ENCODE peak calls at places on chromosomes 13 and 19, in five cellular contexts. G is psoas muscle, A is upper lobe of right lung, P is IMR-90, E is heart right ventricle. M is an unnamed sample.

GRCh38 chr13:95216182-95216581 is 85.1 kb downstream of the ABCC4 start:
- DNase-seq in P (no peak), G (no peak), E (no peak), A (no peak), M (no peak)

GRCh38 chr13:31327157-31327556 is 127.4 kb downstream of the B3GLCT start:
- DNase-seq in E (no peak), G (no peak), A (no peak), P (no peak), M (no peak)

GRCh38 chr19:35833972-35834371 is 18.3 kb downstream of the NPHS1 start:
- DNase-seq in G (no peak), A (no peak), E (no peak), P (no peak), M (no peak)

GRCh38 chr13:52356327-52356726 is 49.6 kb downstream of the THSD1 start:
- DNase-seq in P (peak; percentile 57), A (no peak), G (no peak), E (no peak), M (peak; percentile 19)

GRCh38 chr19:51064534-51065220 is at the start of gene KLK13:
- DNase-seq in G (no peak), P (no peak), A (peak; percentile 73), E (peak; percentile 51), M (no peak)

GRCh38 chr13:88806438-88806837 is 1135.3 kb downstream of the SLITRK5 start:
- DNase-seq in P (no peak), G (no peak), E (no peak), A (no peak), M (no peak)

GRCh38 chr13:66915596-66916185 is 314.4 kb downstream of the PCDH9 start:
- DNase-seq in A (no peak), E (no peak), P (peak; percentile 63), G (no peak), M (peak; percentile 33)

GRCh38 chr19:55838906-55839305 is 2.6 kb downstream of the NLRP4 start:
- DNase-seq in E (no peak), P (no peak), G (no peak), A (no peak), M (no peak)

GRCh38 chr19:28553764-28554163 is 659.2 kb downstream of the UQCRFS1 start:
- DNase-seq in P (no peak), A (no peak), G (no peak), E (no peak), M (no peak)

GRCh38 chr13:97781891-97782305 is 171.6 kb upstream of the IPO5 start:
- DNase-seq in G (no peak), E (no peak), A (no peak), P (no peak), M (no peak)

GRCh38 chr19:28218728-28219127 is 994.2 kb downstream of the UQCRFS1 start:
- DNase-seq in P (no peak), G (no peak), E (no peak), A (no peak), M (no peak)

GRCh38 chr13:110907951-110908898 is 6.6 kb downstream of the ANKRD10 start:
- DNase-seq in A (no peak), P (peak; percentile 72), G (no peak), E (no peak), M (no peak)

GRCh38 chr13:37313383-37313782 is 207.9 kb upstream of the CSNK1A1L start:
- DNase-seq in P (peak; percentile 92), G (no peak), E (no peak), A (no peak), M (peak; percentile 45)

GRCh38 chr19:33175886-33176669 is 18.1 kb upstream of the LRP3 start:
- DNase-seq in A (no peak), E (no peak), P (peak; percentile 30), G (peak; percentile 60), M (no peak)

GRCh38 chr13:66689628-66690027 is 540.5 kb downstream of the PCDH9 start:
- DNase-seq in E (no peak), G (no peak), A (no peak), P (peak; percentile 40), M (peak; percentile 36)

GRCh38 chr19:51948979-51949378 is 21.7 kb downstream of the ZNF613 start:
- DNase-seq in P (peak; percentile 23), G (no peak), A (no peak), E (peak; percentile 61), M (peak; percentile 16)

GRCh38 chr19:46303702-46304397 is 7.0 kb downstream of the HIF3A start:
- DNase-seq in G (peak; percentile 73), P (no peak), A (peak; percentile 92), E (peak; percentile 78), M (peak; percentile 85)

GRCh38 chr13:37956536-37956935 is 87.0 kb upstream of the TRPC4 start:
- DNase-seq in P (no peak), E (no peak), A (no peak), G (no peak), M (no peak)

GRCh38 chr13:100382787-100383186 is 205.8 kb downstream of the GGACT start:
- DNase-seq in E (no peak), G (no peak), P (peak; percentile 74), A (no peak), M (no peak)

GRCh38 chr19:3249408-3249807 is 24.9 kb downstream of the CELF5 start:
- DNase-seq in P (no peak), E (no peak), A (no peak), G (no peak), M (no peak)

GRCh38 chr13:97212540-97213146 is 9.5 kb upstream of the MBNL2 start:
- DNase-seq in P (peak; percentile 49), G (no peak), A (no peak), E (no peak), M (peak; percentile 60)

GRCh38 chr13:99565478-99566124 is 64.3 kb downstream of the TM9SF2 start:
- DNase-seq in E (no peak), G (no peak), A (no peak), P (peak; percentile 29), M (peak; percentile 30)

GRCh38 chr13:67117010-67117550 is 113.1 kb downstream of the PCDH9 start:
- DNase-seq in G (no peak), A (no peak), P (no peak), E (no peak), M (no peak)

GRCh38 chr19:2791876-2792275 is 6.6 kb downstream of the THOP1 start:
- DNase-seq in E (no peak), P (no peak), G (no peak), A (no peak), M (no peak)

GRCh38 chr19:16023558-16023915 is 52.8 kb upstream of the TPM4 start:
- DNase-seq in P (no peak), A (no peak), E (no peak), G (no peak), M (no peak)

GRCh38 chr19:16608290-16608704 is 19.7 kb downstream of the MED26 start:
- DNase-seq in A (no peak), G (peak; percentile 10), E (no peak), P (peak; percentile 91), M (peak; percentile 75)

GRCh38 chr19:40799558-40800338 is 757 bp downstream of the EGLN2 start:
- DNase-seq in P (no peak), E (peak; percentile 80), A (peak; percentile 86), G (peak; percentile 76), M (no peak)

DNA sequence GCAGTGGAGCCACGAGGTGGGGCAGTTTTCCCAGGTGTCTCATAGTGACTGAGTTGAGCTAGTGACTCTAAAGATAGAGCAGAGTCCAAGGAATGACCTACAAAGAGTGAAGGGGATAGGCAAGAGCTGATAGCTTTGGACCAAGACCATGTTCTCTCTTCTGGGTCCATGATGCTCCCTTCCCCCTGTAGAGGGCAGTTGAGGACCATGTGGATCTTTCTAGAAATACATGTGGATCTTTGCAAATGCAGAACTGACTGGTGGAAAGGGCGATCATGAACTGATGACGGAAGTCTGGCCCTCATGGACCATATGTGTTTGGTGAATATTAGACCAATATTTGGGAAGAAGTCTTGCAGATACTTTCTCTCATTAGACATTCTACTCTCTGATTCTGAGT is 6.9 kb downstream of the PSG1 start:
- DNase-seq in G (no peak), A (no peak), P (no peak), E (no peak), M (no peak)
- TF ChIP-seq CTCF in G (no peak), A (no peak), P (no peak), E (no peak), M (peak; percentile 32)

DNA sequence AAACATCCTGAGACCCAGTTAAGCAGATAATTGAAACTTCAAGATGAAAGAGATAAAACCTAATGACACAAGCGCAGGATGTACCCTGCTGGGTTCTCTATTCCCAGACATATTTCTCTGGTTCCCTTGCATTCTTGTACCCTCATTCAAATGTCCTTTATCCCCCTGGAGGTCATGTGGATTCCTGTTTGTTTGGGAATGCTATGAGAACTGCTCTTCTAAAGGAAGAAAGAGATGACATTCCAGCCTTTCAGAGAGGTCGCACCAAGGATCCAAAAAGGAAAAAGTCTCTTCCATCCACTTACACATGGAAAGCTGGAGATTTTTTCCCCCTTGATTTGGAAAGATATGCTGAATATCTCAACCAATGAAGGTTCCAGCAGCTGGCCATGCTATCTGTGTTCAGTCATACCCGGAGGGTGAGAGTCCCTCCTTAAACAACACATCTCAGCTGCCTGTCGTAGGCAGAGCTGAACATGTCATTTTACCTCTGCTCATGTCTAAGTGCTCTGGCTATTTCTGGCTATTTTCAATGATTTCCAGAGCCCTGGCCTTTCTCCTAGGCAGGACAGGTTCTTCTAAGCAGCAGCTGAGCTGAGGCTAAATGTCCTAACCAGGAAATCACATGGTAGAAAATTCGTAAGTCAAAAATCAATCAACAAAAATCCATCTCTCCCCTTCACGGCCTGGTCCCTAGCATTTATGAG is 52.5 kb downstream of the C13orf42 start:
- DNase-seq in G (no peak), E (no peak), P (no peak), A (no peak), M (peak; percentile 1)
- TF ChIP-seq CTCF in G (no peak), E (no peak), P (no peak), A (no peak), M (no peak)

DNA sequence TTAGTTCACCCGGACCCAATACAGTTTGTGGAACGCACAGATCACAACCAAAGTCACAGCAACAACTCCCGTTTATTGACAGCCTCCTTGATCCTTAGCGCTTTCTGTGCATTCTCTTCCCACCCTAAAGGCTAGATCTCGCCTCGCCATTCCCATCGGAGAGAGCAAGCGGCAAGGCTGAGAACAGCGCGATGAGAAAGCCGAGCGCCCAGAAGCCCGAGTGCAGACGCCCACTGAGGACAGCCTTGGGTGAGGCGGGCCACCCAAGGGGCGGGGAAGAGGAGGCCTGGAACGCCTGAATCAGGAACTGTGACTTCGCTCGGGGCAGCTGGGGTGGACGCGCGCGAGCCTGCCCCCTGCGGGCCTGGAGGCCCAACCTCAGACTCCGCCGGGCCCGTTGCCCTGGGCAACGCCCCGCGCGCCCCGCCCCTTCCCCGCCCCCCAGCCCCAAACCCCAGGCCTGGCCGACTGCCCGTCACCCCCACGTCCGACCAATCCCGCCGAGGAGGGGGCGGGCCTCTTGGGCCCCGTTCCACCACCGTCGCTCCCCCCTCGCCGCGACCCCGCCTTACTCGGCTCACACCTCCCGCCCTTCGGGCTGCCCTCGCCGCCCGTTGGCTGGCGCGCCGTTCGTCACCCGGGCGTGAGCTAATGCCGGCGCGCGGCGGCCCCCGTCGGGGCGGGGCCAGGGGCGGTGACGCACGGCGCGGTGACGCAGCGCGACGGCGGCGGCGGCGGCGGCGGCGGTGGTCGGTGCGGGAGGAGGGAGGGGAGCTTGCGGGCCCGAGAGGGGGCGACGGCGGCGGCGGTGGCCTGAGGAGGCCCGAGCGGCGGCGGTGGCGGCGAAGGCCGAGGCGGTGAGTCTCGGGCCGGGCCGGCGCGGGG is at the start of gene SAMD4B:
- DNase-seq in E (peak; percentile 99), P (peak; percentile 97), G (peak; percentile 100), A (peak; percentile 100), M (peak; percentile 94)
- TF ChIP-seq CTCF in E (peak; percentile 68), P (peak; percentile 80), G (peak; percentile 79), A (peak; percentile 88), M (peak; percentile 69)

DNA sequence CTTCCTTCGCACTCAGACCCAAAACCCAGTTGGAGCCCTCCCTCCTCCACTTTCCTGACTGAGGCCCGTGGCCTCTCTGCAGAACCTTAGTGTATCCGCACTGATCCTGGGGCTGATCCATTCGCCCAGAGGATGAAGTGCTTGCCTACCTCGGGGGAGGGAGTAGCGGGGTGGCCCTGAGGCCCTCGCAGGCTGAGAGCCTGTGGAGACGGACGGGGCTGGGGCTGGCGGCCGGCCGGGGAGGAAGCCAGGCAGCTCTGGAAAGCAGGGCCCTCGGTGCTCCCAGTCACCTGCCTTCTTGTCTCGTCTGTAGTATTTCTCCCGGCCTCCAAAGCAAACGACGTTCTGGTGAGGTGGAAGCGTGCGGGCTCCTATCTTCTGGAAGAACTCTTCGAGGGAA is 1.3 kb downstream of the PROZ start:
- DNase-seq in E (no peak), P (no peak), A (no peak), G (no peak), M (no peak)
- TF ChIP-seq CTCF in E (no peak), P (no peak), A (no peak), G (no peak), M (no peak)

M was measured in brain microvascular endothelial cell.